ENCODE peak calls at places on chromosomes 4 and X, in nine cellular contexts. Q is HepG2; H is activated T-helper 17 cell treated with anti-CD3 and anti-CD28 coated beads, Interleukin-2, amount 50 U/mL, for 72 hours; C is naive thymus-derived CD8-positive, alpha-beta T cell; S is activated naive CD4-positive, alpha-beta T cell treated with anti-CD3 and anti-CD28 coated beads, Interleukin-2, amount 50 U/mL, for 72 hours; W is activated CD8-positive, alpha-beta T cell treated with anti-CD3 and anti-CD28 coated beads for 36 hours; G is naive thymus-derived CD4-positive, alpha-beta T cell; D is stimulated activated naive CD8-positive, alpha-beta T cell treated with anti-CD3 and anti-CD28 coated beads, Interleukin-15, Interleukin-2, amounts not matched to agents 100 U/mL and 50 U/mL, for 24 hours; M is CD8-positive, alpha-beta T cell. F is an unnamed sample.

GRCh38 chrX:42708222-42708621 is 69.7 kb downstream of the PPP1R2C start:
- ATAC-seq in Q (no peak), H (no peak), C (no peak), S (no peak), W (no peak), G (no peak), D (no peak), M (no peak), F (no peak)

GRCh38 chr4:53684448-53684847 is 93.2 kb upstream of the LNX1 start:
- ATAC-seq in Q (no peak), H (no peak), C (no peak), S (no peak), W (no peak), G (no peak), D (no peak), M (no peak), F (no peak)

GRCh38 chr4:3497554-3498389 is 34.5 kb downstream of the LRPAP1 start:
- ATAC-seq in Q (no peak), H (no peak), C (no peak), S (no peak), W (no peak), G (no peak), D (no peak), M (no peak), F (no peak)

GRCh38 chr4:55069248-55069647 is 56.1 kb downstream of the KDR start:
- ATAC-seq in Q (no peak), H (no peak), C (no peak), S (no peak), W (no peak), G (no peak), D (no peak), M (no peak), F (no peak)

GRCh38 chr4:39609454-39609911 is 29.2 kb downstream of the SMIM14 start:
- ATAC-seq in Q (peak; percentile 76), H (peak; percentile 61), C (peak; percentile 54), S (peak; percentile 98), W (peak; percentile 89), G (peak; percentile 60), D (peak; percentile 96), M (no peak), F (no peak)

GRCh38 chrX:56385336-56385735 is 153.2 kb downstream of the KLF8 start:
- ATAC-seq in Q (no peak), H (peak; percentile 30), C (peak; percentile 86), S (no peak), W (no peak), G (peak; percentile 66), D (no peak), M (peak; percentile 72), F (no peak)

GRCh38 chrX:34624416-34624815 is 32.7 kb downstream of the TMEM47 start:
- ATAC-seq in Q (no peak), H (no peak), C (no peak), S (no peak), W (no peak), G (no peak), D (no peak), M (no peak), F (no peak)

GRCh38 chr4:112448211-112448745 is 67.7 kb downstream of the NEUROG2 start:
- ATAC-seq in Q (no peak), H (no peak), C (no peak), S (no peak), W (no peak), G (no peak), D (no peak), M (no peak), F (no peak)

GRCh38 chr4:80180743-80181142 is 16.6 kb upstream of the PRDM8 start:
- ATAC-seq in Q (no peak), H (peak; percentile 61), C (no peak), S (peak; percentile 69), W (peak; percentile 13), G (no peak), D (peak; percentile 50), M (no peak), F (no peak)

GRCh38 chr4:5143940-5144339 is 92.7 kb downstream of the STK32B start:
- ATAC-seq in Q (no peak), H (no peak), C (no peak), S (no peak), W (no peak), G (no peak), D (no peak), M (no peak), F (no peak)

F was measured in SK-N-SH treated with all-trans-retinoic acid at 6 μM for 48 hours.